ENCODE peak calls at places on chromosomes 6 and 20, in four cellular contexts. H, F, U and M are unnamed samples.

GRCh38 chr6:15504581-15505350 is 158.1 kb downstream of the DTNBP1 start:
- DNase-seq in F (peak), H (no peak), U (no peak), M (no peak)

GRCh38 chr6:5457036-5457435 is 195.7 kb downstream of the FARS2 start:
- DNase-seq in U (no peak), H (no peak), F (no peak), M (no peak)

GRCh38 chr20:57802877-57803717 is 93.3 kb upstream of the PMEPA1 start:
- DNase-seq in F (no peak), U (no peak), H (no peak), M (no peak)

GRCh38 chr6:90278129-90278528 is 18.5 kb downstream of the BACH2 start:
- DNase-seq in U (no peak), F (no peak), H (no peak), M (no peak)

GRCh38 chr20:22374678-22375590 is 209.4 kb downstream of the FOXA2 start:
- DNase-seq in F (no peak), U (no peak), H (no peak), M (no peak)

GRCh38 chr20:50645253-50646068 is 45.9 kb downstream of the RIPOR3 start:
- DNase-seq in H (no peak), F (peak), U (no peak), M (no peak)

GRCh38 chr6:1767481-1768246 is 157.9 kb downstream of the FOXC1 start:
- DNase-seq in F (no peak), U (no peak), H (no peak), M (no peak)

GRCh38 chr6:56540232-56540631 is 102.5 kb downstream of the DST start:
- DNase-seq in U (no peak), F (no peak), H (no peak), M (no peak)

GRCh38 chr6:154951400-154952200 is 43.5 kb upstream of the TIAM2 start:
- DNase-seq in H (peak), U (peak), F (no peak), M (no peak)

GRCh38 chr6:133079901-133080300 is 161.3 kb upstream of the EYA4 start:
- DNase-seq in U (no peak), H (no peak), F (no peak), M (no peak)

GRCh38 chr20:62624325-62624690 is 18.0 kb upstream of the SLCO4A1 start:
- DNase-seq in H (peak), U (no peak), F (no peak), M (no peak)

GRCh38 chr6:73854998-73855718 is 159.2 kb downstream of the CD109 start:
- DNase-seq in F (peak), U (no peak), H (peak), M (peak)